ENCODE peak calls at places on chromosomes 6 and 20, in five cellular contexts. One of them, this sample, is unnamed.

GRCh38 chr20:37323985-37324384 is 22.0 kb upstream of the SRC start:
- DNase-seq in Calu3: no peak
- DNase-seq in CD8-positive, alpha-beta T cell: no peak
- DNase-seq in spleen: no peak
- DNase-seq in heart left ventricle: no peak
- DNase-seq in this sample: no peak

GRCh38 chr20:58054744-58055373 is 173.6 kb downstream of the ANKRD60 start:
- DNase-seq in spleen: no peak
- DNase-seq in heart left ventricle: peak
- DNase-seq in CD8-positive, alpha-beta T cell: no peak
- DNase-seq in Calu3: no peak
- DNase-seq in this sample: peak

GRCh38 chr6:70270287-70271005 is 32.4 kb downstream of the COL9A1 start:
- DNase-seq in Calu3: no peak
- DNase-seq in spleen: no peak
- DNase-seq in CD8-positive, alpha-beta T cell: no peak
- DNase-seq in heart left ventricle: no peak
- DNase-seq in this sample: no peak

GRCh38 chr20:43985608-43986316 is 71.1 kb downstream of the TOX2 start:
- DNase-seq in Calu3: no peak
- DNase-seq in heart left ventricle: no peak
- DNase-seq in spleen: no peak
- DNase-seq in CD8-positive, alpha-beta T cell: no peak
- DNase-seq in this sample: no peak

GRCh38 chr6:157944983-157945931 is 36.4 kb upstream of the SYNJ2 start:
- DNase-seq in heart left ventricle: no peak
- DNase-seq in CD8-positive, alpha-beta T cell: no peak
- DNase-seq in Calu3: no peak
- DNase-seq in spleen: no peak
- DNase-seq in this sample: no peak

GRCh38 chr6:107122748-107123147 is 7.4 kb upstream of the BEND3 start:
- DNase-seq in heart left ventricle: no peak
- DNase-seq in spleen: no peak
- DNase-seq in Calu3: no peak
- DNase-seq in CD8-positive, alpha-beta T cell: no peak
- DNase-seq in this sample: no peak

GRCh38 chr6:139650941-139651340 is 276.5 kb upstream of the CITED2 start:
- DNase-seq in CD8-positive, alpha-beta T cell: no peak
- DNase-seq in spleen: no peak
- DNase-seq in heart left ventricle: no peak
- DNase-seq in Calu3: no peak
- DNase-seq in this sample: no peak

GRCh38 chr6:69719602-69720193 is 77.1 kb downstream of the LMBRD1 start:
- DNase-seq in Calu3: peak
- DNase-seq in heart left ventricle: no peak
- DNase-seq in CD8-positive, alpha-beta T cell: no peak
- DNase-seq in spleen: no peak
- DNase-seq in this sample: no peak

GRCh38 chr6:23505021-23505420 is 621.0 kb upstream of the NRSN1 start:
- DNase-seq in spleen: no peak
- DNase-seq in Calu3: no peak
- DNase-seq in heart left ventricle: no peak
- DNase-seq in CD8-positive, alpha-beta T cell: no peak
- DNase-seq in this sample: no peak

GRCh38 chr6:150271172-150271500 is 97.7 kb upstream of the IYD start:
- DNase-seq in heart left ventricle: no peak
- DNase-seq in CD8-positive, alpha-beta T cell: no peak
- DNase-seq in Calu3: no peak
- DNase-seq in spleen: no peak
- DNase-seq in this sample: no peak

GRCh38 chr6:150269130-150269856 is 99.5 kb upstream of the IYD start:
- DNase-seq in Calu3: no peak
- DNase-seq in heart left ventricle: no peak
- DNase-seq in spleen: no peak
- DNase-seq in CD8-positive, alpha-beta T cell: no peak
- DNase-seq in this sample: no peak

GRCh38 chr6:150271501-150272263 is 97.1 kb upstream of the IYD start:
- DNase-seq in CD8-positive, alpha-beta T cell: no peak
- DNase-seq in heart left ventricle: no peak
- DNase-seq in spleen: no peak
- DNase-seq in Calu3: no peak
- DNase-seq in this sample: no peak

GRCh38 chr6:150270330-150271052 is 98.3 kb upstream of the IYD start:
- DNase-seq in spleen: no peak
- DNase-seq in heart left ventricle: no peak
- DNase-seq in Calu3: no peak
- DNase-seq in CD8-positive, alpha-beta T cell: no peak
- DNase-seq in this sample: no peak

DNA sequence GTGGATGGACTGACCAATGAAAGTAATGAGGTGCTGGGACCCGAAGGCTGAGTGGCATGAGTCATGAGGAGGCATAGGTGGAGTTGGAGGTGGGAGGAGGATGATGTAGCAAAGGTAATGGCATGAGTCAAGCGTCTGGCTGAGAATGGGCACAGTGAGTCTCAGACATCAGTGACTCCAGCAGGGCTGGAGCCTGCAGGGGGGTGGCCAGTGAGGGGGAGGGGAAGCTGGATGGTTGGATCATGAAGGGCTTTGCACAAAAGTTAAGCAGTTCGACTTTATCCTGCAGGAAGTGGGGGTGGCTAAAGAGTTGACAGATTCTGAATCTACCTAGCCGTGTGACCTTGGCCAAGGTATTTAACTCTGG is 99.0 kb upstream of the IYD start:
- DNase-seq in heart left ventricle: no peak
- DNase-seq in CD8-positive, alpha-beta T cell: no peak
- DNase-seq in spleen: no peak
- DNase-seq in Calu3: peak
- DNase-seq in this sample: no peak
- TF ChIP-seq CTCF in heart left ventricle: no peak
- TF ChIP-seq CTCF in CD8-positive, alpha-beta T cell: no peak
- TF ChIP-seq CTCF in spleen: no peak
- TF ChIP-seq CTCF in Calu3: no peak
- TF ChIP-seq CTCF in this sample: no peak

GRCh38 chr6:100347901-100348550 is 116.7 kb downstream of the SIM1 start:
- DNase-seq in spleen: no peak
- DNase-seq in heart left ventricle: no peak
- DNase-seq in CD8-positive, alpha-beta T cell: no peak
- DNase-seq in Calu3: no peak
- DNase-seq in this sample: no peak

GRCh38 chr6:100346828-100347227 is 117.9 kb downstream of the SIM1 start:
- DNase-seq in Calu3: no peak
- DNase-seq in CD8-positive, alpha-beta T cell: no peak
- DNase-seq in heart left ventricle: no peak
- DNase-seq in spleen: no peak
- DNase-seq in this sample: no peak

GRCh38 chr6:100349366-100349765 is 115.4 kb downstream of the SIM1 start:
- DNase-seq in heart left ventricle: no peak
- DNase-seq in spleen: no peak
- DNase-seq in CD8-positive, alpha-beta T cell: no peak
- DNase-seq in Calu3: no peak
- DNase-seq in this sample: no peak

GRCh38 chr6:100353276-100354015 is 111.3 kb downstream of the SIM1 start:
- DNase-seq in Calu3: no peak
- DNase-seq in CD8-positive, alpha-beta T cell: no peak
- DNase-seq in heart left ventricle: no peak
- DNase-seq in spleen: no peak
- DNase-seq in this sample: no peak

DNA sequence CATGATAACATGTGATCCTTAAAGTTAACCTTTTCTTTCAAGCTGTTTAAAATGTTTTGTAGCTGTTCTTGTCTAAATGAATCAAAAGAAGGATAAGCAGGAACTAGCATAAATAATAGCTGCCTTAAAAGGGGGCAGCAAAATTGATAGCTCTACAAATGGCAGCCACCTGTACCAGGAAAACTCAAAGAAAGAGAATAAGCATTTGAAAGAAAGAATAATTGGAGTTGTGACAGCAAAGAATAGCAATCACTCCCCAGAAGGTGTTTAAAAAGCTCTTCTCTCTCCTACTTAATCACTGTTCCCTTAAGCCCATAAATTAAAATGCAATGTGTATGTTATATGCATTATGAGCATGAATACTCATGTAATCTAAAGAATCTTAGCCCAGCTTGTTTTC is 114.6 kb downstream of the SIM1 start:
- DNase-seq in CD8-positive, alpha-beta T cell: no peak
- DNase-seq in spleen: no peak
- DNase-seq in heart left ventricle: no peak
- DNase-seq in Calu3: no peak
- DNase-seq in this sample: no peak
- TF ChIP-seq CTCF in CD8-positive, alpha-beta T cell: no peak
- TF ChIP-seq CTCF in spleen: no peak
- TF ChIP-seq CTCF in heart left ventricle: no peak
- TF ChIP-seq CTCF in Calu3: no peak
- TF ChIP-seq CTCF in this sample: no peak

GRCh38 chr6:111041917-111042316 is 45.4 kb upstream of the SLC16A10 start:
- DNase-seq in spleen: no peak
- DNase-seq in Calu3: no peak
- DNase-seq in CD8-positive, alpha-beta T cell: no peak
- DNase-seq in heart left ventricle: no peak
- DNase-seq in this sample: no peak

GRCh38 chr6:111033628-111034289 is 51.9 kb downstream of the RPF2 start:
- DNase-seq in spleen: no peak
- DNase-seq in Calu3: peak
- DNase-seq in heart left ventricle: no peak
- DNase-seq in CD8-positive, alpha-beta T cell: no peak
- DNase-seq in this sample: no peak

DNA sequence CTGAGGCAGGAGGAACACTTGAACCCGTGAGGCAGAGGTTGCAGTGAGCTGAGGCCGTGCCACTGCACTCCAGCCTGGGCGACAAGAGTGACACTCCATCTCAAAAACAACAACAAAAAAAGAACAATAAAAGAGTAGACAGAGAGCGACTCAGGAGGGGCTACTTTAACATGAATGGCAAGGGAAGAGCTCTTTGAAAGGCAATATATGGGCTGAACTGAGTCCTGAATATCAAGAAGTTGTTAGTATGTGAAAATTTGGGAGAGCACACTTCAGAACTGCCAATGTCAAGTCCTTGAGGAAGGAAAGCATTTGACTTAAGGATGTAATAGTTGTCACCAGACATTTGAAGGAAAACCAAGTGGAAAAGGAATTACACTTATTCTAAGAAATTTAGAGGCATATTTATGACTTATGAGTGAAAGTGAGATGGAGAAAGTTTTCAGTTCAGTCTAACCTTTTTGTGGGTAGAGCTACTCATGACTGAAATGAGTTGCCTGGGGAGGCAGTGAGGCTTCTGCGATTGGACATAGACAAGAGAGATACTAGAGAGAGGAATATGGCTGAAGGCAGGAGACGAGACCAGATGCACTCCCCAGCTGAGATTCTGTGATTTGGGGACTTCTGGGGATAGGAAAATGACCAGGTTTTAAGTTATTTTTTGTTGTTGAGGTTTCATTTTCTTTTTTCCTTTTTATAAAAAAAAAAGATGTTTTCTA is 48.6 kb upstream of the SLC16A10 start:
- DNase-seq in spleen: no peak
- DNase-seq in Calu3: no peak
- DNase-seq in heart left ventricle: no peak
- DNase-seq in CD8-positive, alpha-beta T cell: no peak
- DNase-seq in this sample: no peak
- TF ChIP-seq CTCF in spleen: no peak
- TF ChIP-seq CTCF in Calu3: no peak
- TF ChIP-seq CTCF in heart left ventricle: no peak
- TF ChIP-seq CTCF in CD8-positive, alpha-beta T cell: no peak
- TF ChIP-seq CTCF in this sample: no peak

GRCh38 chr6:161200610-161201201 is 73.2 kb downstream of the AGPAT4 start:
- DNase-seq in CD8-positive, alpha-beta T cell: no peak
- DNase-seq in heart left ventricle: no peak
- DNase-seq in Calu3: no peak
- DNase-seq in spleen: no peak
- DNase-seq in this sample: no peak
- TF ChIP-seq CTCF in CD8-positive, alpha-beta T cell: no peak
- TF ChIP-seq CTCF in heart left ventricle: no peak
- TF ChIP-seq CTCF in Calu3: no peak
- TF ChIP-seq CTCF in spleen: no peak
- TF ChIP-seq CTCF in this sample: peak

GRCh38 chr6:112193111-112193510 is 61.3 kb downstream of the LAMA4 start:
- DNase-seq in heart left ventricle: peak
- DNase-seq in spleen: no peak
- DNase-seq in CD8-positive, alpha-beta T cell: no peak
- DNase-seq in Calu3: no peak
- DNase-seq in this sample: no peak

GRCh38 chr6:112196290-112196689 is 58.1 kb downstream of the LAMA4 start:
- DNase-seq in heart left ventricle: no peak
- DNase-seq in Calu3: no peak
- DNase-seq in CD8-positive, alpha-beta T cell: no peak
- DNase-seq in spleen: no peak
- DNase-seq in this sample: no peak

GRCh38 chr6:112197636-112198035 is 56.7 kb downstream of the LAMA4 start:
- DNase-seq in Calu3: no peak
- DNase-seq in spleen: no peak
- DNase-seq in heart left ventricle: no peak
- DNase-seq in CD8-positive, alpha-beta T cell: no peak
- DNase-seq in this sample: no peak

GRCh38 chr6:112193535-112194051 is 60.8 kb downstream of the LAMA4 start:
- DNase-seq in spleen: no peak
- DNase-seq in heart left ventricle: no peak
- DNase-seq in Calu3: no peak
- DNase-seq in CD8-positive, alpha-beta T cell: no peak
- DNase-seq in this sample: no peak

DNA sequence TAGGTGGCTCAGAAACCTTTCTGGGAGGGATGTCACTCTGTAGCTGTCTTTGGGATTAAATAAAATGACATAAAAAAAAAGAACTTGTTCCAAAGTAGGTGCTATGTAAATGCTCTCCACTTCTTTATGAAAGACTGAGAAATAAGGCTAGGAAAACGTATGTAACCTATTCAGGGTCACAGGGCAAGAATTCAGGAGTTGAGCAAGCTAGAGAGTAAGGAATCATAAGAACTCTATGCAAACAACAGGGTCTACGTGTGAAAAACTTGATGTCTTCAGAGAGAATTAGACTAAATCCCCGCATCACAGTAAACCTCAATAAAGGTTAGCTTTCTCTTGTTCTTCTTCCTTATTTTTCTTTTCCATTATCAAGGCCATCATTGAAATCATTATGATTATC is 59.2 kb downstream of the LAMA4 start:
- DNase-seq in Calu3: no peak
- DNase-seq in CD8-positive, alpha-beta T cell: no peak
- DNase-seq in spleen: no peak
- DNase-seq in heart left ventricle: no peak
- DNase-seq in this sample: no peak
- TF ChIP-seq CTCF in Calu3: no peak
- TF ChIP-seq CTCF in CD8-positive, alpha-beta T cell: no peak
- TF ChIP-seq CTCF in spleen: no peak
- TF ChIP-seq CTCF in heart left ventricle: no peak
- TF ChIP-seq CTCF in this sample: no peak

DNA sequence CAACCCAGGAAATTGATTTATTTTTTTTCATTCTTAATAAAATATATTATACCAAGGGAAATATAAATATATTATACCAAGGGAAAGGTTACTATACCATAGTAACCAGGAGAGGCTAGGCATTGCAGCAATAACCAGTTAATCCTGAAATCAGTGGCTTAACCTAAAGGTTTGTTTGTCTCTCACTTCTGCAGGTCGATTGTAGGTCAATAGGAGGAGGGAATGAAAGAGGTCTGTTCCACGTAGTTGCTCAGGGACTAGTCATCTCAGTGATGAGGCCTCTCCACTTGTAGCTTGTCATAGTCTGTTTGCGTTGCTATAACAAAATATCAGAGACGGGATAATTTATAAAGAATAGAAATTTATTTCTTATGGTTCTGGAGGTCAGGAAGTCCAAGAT is 168.0 kb downstream of the GJA1 start:
- DNase-seq in CD8-positive, alpha-beta T cell: no peak
- DNase-seq in heart left ventricle: no peak
- DNase-seq in Calu3: no peak
- DNase-seq in spleen: no peak
- DNase-seq in this sample: no peak
- TF ChIP-seq CTCF in CD8-positive, alpha-beta T cell: no peak
- TF ChIP-seq CTCF in heart left ventricle: no peak
- TF ChIP-seq CTCF in Calu3: no peak
- TF ChIP-seq CTCF in spleen: no peak
- TF ChIP-seq CTCF in this sample: no peak

This sample was measured in chondrocyte.